ENCODE peak calls at places on chromosomes 2 and 18, in nine cellular contexts. One of them, this sample, is unnamed.

GRCh38 chr2:31980674-31981356 is 30.0 kb downstream of the MEMO1 start:
- DNase-seq in IMR-90: peak
- DNase-seq in thyroid gland: no peak
- DNase-seq in tibial nerve: no peak
- DNase-seq in cardiac fibroblast: peak
- DNase-seq in Calu3: no peak
- DNase-seq in foreskin keratinocyte: no peak
- DNase-seq in astrocyte of the spinal cord: peak
- DNase-seq in astrocyte of the cerebellum: no peak
- DNase-seq in this sample: no peak

GRCh38 chr18:42192251-42193248 is 237.5 kb downstream of the PIK3C3 start:
- DNase-seq in astrocyte of the cerebellum: no peak
- DNase-seq in IMR-90: no peak
- DNase-seq in astrocyte of the spinal cord: peak
- DNase-seq in tibial nerve: no peak
- DNase-seq in foreskin keratinocyte: peak
- DNase-seq in thyroid gland: no peak
- DNase-seq in Calu3: no peak
- DNase-seq in cardiac fibroblast: peak
- DNase-seq in this sample: no peak

GRCh38 chr18:685438-685837 is 27.0 kb downstream of the ENOSF1 start:
- DNase-seq in astrocyte of the cerebellum: no peak
- DNase-seq in IMR-90: no peak
- DNase-seq in cardiac fibroblast: no peak
- DNase-seq in tibial nerve: no peak
- DNase-seq in foreskin keratinocyte: no peak
- DNase-seq in thyroid gland: no peak
- DNase-seq in Calu3: no peak
- DNase-seq in astrocyte of the spinal cord: no peak
- DNase-seq in this sample: no peak

GRCh38 chr2:20516646-20517341 is 69.9 kb downstream of the RHOB start:
- DNase-seq in foreskin keratinocyte: no peak
- DNase-seq in astrocyte of the spinal cord: peak
- DNase-seq in IMR-90: peak
- DNase-seq in astrocyte of the cerebellum: peak
- DNase-seq in Calu3: peak
- DNase-seq in thyroid gland: peak
- DNase-seq in tibial nerve: no peak
- DNase-seq in cardiac fibroblast: no peak
- DNase-seq in this sample: peak

GRCh38 chr2:17270894-17271293 is 247.3 kb downstream of the RAD51AP2 start:
- DNase-seq in foreskin keratinocyte: no peak
- DNase-seq in IMR-90: no peak
- DNase-seq in Calu3: no peak
- DNase-seq in astrocyte of the cerebellum: no peak
- DNase-seq in cardiac fibroblast: no peak
- DNase-seq in thyroid gland: no peak
- DNase-seq in tibial nerve: no peak
- DNase-seq in astrocyte of the spinal cord: no peak
- DNase-seq in this sample: no peak

GRCh38 chr18:57755473-57756067 is 47.5 kb downstream of the ATP8B1 start:
- DNase-seq in astrocyte of the cerebellum: no peak
- DNase-seq in IMR-90: no peak
- DNase-seq in cardiac fibroblast: no peak
- DNase-seq in tibial nerve: no peak
- DNase-seq in Calu3: no peak
- DNase-seq in foreskin keratinocyte: no peak
- DNase-seq in thyroid gland: no peak
- DNase-seq in astrocyte of the spinal cord: no peak
- DNase-seq in this sample: no peak

GRCh38 chr2:170166735-170167134 is 11.2 kb upstream of the MYO3B start:
- DNase-seq in foreskin keratinocyte: no peak
- DNase-seq in cardiac fibroblast: no peak
- DNase-seq in astrocyte of the spinal cord: no peak
- DNase-seq in astrocyte of the cerebellum: no peak
- DNase-seq in IMR-90: no peak
- DNase-seq in thyroid gland: peak
- DNase-seq in tibial nerve: no peak
- DNase-seq in Calu3: no peak
- DNase-seq in this sample: no peak

GRCh38 chr2:17813015-17813741 is 3.1 kb upstream of the MSGN1 start:
- DNase-seq in cardiac fibroblast: peak
- DNase-seq in IMR-90: peak
- DNase-seq in foreskin keratinocyte: peak
- DNase-seq in Calu3: no peak
- DNase-seq in astrocyte of the cerebellum: no peak
- DNase-seq in astrocyte of the spinal cord: peak
- DNase-seq in tibial nerve: no peak
- DNase-seq in thyroid gland: no peak
- DNase-seq in this sample: no peak

GRCh38 chr2:119180891-119181290 is 22.3 kb upstream of the C1QL2 start:
- DNase-seq in astrocyte of the cerebellum: no peak
- DNase-seq in Calu3: no peak
- DNase-seq in astrocyte of the spinal cord: no peak
- DNase-seq in foreskin keratinocyte: no peak
- DNase-seq in cardiac fibroblast: no peak
- DNase-seq in thyroid gland: no peak
- DNase-seq in IMR-90: no peak
- DNase-seq in tibial nerve: no peak
- DNase-seq in this sample: no peak

GRCh38 chr18:23053756-23054457 is 81.4 kb upstream of the CABLES1 start:
- DNase-seq in astrocyte of the spinal cord: peak
- DNase-seq in tibial nerve: no peak
- DNase-seq in thyroid gland: no peak
- DNase-seq in IMR-90: peak
- DNase-seq in astrocyte of the cerebellum: peak
- DNase-seq in Calu3: peak
- DNase-seq in foreskin keratinocyte: peak
- DNase-seq in cardiac fibroblast: peak
- DNase-seq in this sample: no peak

GRCh38 chr2:100616841-100617390 is 54.1 kb downstream of the PDCL3 start:
- DNase-seq in thyroid gland: no peak
- DNase-seq in cardiac fibroblast: no peak
- DNase-seq in astrocyte of the cerebellum: no peak
- DNase-seq in IMR-90: no peak
- DNase-seq in Calu3: no peak
- DNase-seq in tibial nerve: no peak
- DNase-seq in foreskin keratinocyte: no peak
- DNase-seq in astrocyte of the spinal cord: no peak
- DNase-seq in this sample: no peak

GRCh38 chr2:25992556-25992955 is 10.3 kb upstream of the KIF3C start:
- DNase-seq in IMR-90: no peak
- DNase-seq in astrocyte of the cerebellum: no peak
- DNase-seq in Calu3: no peak
- DNase-seq in tibial nerve: no peak
- DNase-seq in astrocyte of the spinal cord: no peak
- DNase-seq in cardiac fibroblast: no peak
- DNase-seq in foreskin keratinocyte: no peak
- DNase-seq in thyroid gland: no peak
- DNase-seq in this sample: no peak
- TF ChIP-seq CTCF in IMR-90: no peak
- TF ChIP-seq CTCF in astrocyte of the cerebellum: no peak
- TF ChIP-seq CTCF in Calu3: no peak
- TF ChIP-seq CTCF in tibial nerve: no peak
- TF ChIP-seq CTCF in astrocyte of the spinal cord: no peak
- TF ChIP-seq CTCF in cardiac fibroblast: no peak
- TF ChIP-seq CTCF in foreskin keratinocyte: no peak
- TF ChIP-seq CTCF in thyroid gland: no peak
- TF ChIP-seq CTCF in this sample: no peak

DNA sequence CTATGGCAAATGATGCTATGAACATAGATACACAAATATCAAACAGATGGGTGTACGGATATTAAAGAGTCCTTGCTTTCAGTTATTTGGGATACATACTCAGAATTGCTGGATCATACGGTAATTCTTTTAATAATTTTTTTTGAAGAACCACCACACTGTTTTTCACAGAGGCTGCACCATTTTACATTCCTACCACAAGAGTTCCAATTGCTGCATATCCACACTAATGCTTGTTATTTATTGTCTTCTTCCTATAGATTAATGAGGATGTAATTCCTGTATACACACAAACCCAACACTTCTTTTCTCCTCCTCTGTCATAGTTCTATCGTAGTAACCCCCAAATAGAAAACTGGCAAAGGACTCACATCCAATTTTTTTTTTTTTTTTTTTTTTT is 21.7 kb downstream of the CD302 start:
- DNase-seq in cardiac fibroblast: no peak
- DNase-seq in astrocyte of the cerebellum: no peak
- DNase-seq in thyroid gland: no peak
- DNase-seq in astrocyte of the spinal cord: no peak
- DNase-seq in IMR-90: no peak
- DNase-seq in foreskin keratinocyte: no peak
- DNase-seq in tibial nerve: no peak
- DNase-seq in Calu3: no peak
- DNase-seq in this sample: no peak
- TF ChIP-seq CTCF in cardiac fibroblast: peak
- TF ChIP-seq CTCF in astrocyte of the cerebellum: no peak
- TF ChIP-seq CTCF in thyroid gland: no peak
- TF ChIP-seq CTCF in astrocyte of the spinal cord: peak
- TF ChIP-seq CTCF in IMR-90: peak
- TF ChIP-seq CTCF in foreskin keratinocyte: peak
- TF ChIP-seq CTCF in tibial nerve: no peak
- TF ChIP-seq CTCF in Calu3: no peak
- TF ChIP-seq CTCF in this sample: no peak

GRCh38 chr2:215550331-215550730 is 114.5 kb upstream of the FN1 start:
- DNase-seq in astrocyte of the cerebellum: no peak
- DNase-seq in foreskin keratinocyte: no peak
- DNase-seq in IMR-90: no peak
- DNase-seq in Calu3: no peak
- DNase-seq in cardiac fibroblast: no peak
- DNase-seq in thyroid gland: no peak
- DNase-seq in tibial nerve: no peak
- DNase-seq in astrocyte of the spinal cord: no peak
- DNase-seq in this sample: no peak

GRCh38 chr2:215556979-215557378 is 121.1 kb upstream of the FN1 start:
- DNase-seq in Calu3: no peak
- DNase-seq in IMR-90: peak
- DNase-seq in tibial nerve: no peak
- DNase-seq in astrocyte of the cerebellum: no peak
- DNase-seq in cardiac fibroblast: peak
- DNase-seq in thyroid gland: no peak
- DNase-seq in astrocyte of the spinal cord: no peak
- DNase-seq in foreskin keratinocyte: no peak
- DNase-seq in this sample: peak

GRCh38 chr2:215554689-215555088 is 118.8 kb upstream of the FN1 start:
- DNase-seq in thyroid gland: no peak
- DNase-seq in astrocyte of the cerebellum: no peak
- DNase-seq in foreskin keratinocyte: peak
- DNase-seq in cardiac fibroblast: peak
- DNase-seq in astrocyte of the spinal cord: peak
- DNase-seq in Calu3: no peak
- DNase-seq in tibial nerve: no peak
- DNase-seq in IMR-90: peak
- DNase-seq in this sample: no peak

GRCh38 chr2:215552144-215552580 is 116.3 kb upstream of the FN1 start:
- DNase-seq in foreskin keratinocyte: no peak
- DNase-seq in IMR-90: no peak
- DNase-seq in tibial nerve: no peak
- DNase-seq in astrocyte of the spinal cord: no peak
- DNase-seq in thyroid gland: no peak
- DNase-seq in cardiac fibroblast: no peak
- DNase-seq in astrocyte of the cerebellum: no peak
- DNase-seq in Calu3: no peak
- DNase-seq in this sample: no peak

DNA sequence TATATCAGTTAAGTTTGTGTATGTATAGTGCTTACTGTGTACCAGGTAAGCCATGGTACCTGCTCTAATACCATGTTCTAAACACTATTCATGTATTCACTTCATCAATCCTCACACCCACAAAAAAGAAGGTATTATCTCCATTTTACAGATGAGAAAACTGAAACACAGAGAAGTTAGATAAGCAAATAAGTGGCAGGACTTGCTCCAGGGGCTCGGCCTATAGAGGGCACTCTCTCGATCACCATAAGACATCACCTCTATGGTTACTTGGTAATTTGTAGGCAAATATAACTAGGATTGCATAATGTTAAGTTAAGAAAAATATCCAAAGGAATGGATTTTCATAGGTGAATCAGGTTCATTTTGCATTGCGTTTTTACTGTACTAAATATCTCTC is 118.1 kb upstream of the FN1 start:
- DNase-seq in astrocyte of the spinal cord: no peak
- DNase-seq in foreskin keratinocyte: peak
- DNase-seq in cardiac fibroblast: peak
- DNase-seq in Calu3: no peak
- DNase-seq in thyroid gland: no peak
- DNase-seq in IMR-90: no peak
- DNase-seq in tibial nerve: no peak
- DNase-seq in astrocyte of the cerebellum: no peak
- DNase-seq in this sample: no peak
- TF ChIP-seq CTCF in astrocyte of the spinal cord: peak
- TF ChIP-seq CTCF in foreskin keratinocyte: peak
- TF ChIP-seq CTCF in cardiac fibroblast: no peak
- TF ChIP-seq CTCF in Calu3: no peak
- TF ChIP-seq CTCF in thyroid gland: no peak
- TF ChIP-seq CTCF in IMR-90: no peak
- TF ChIP-seq CTCF in tibial nerve: no peak
- TF ChIP-seq CTCF in astrocyte of the cerebellum: no peak
- TF ChIP-seq CTCF in this sample: peak

DNA sequence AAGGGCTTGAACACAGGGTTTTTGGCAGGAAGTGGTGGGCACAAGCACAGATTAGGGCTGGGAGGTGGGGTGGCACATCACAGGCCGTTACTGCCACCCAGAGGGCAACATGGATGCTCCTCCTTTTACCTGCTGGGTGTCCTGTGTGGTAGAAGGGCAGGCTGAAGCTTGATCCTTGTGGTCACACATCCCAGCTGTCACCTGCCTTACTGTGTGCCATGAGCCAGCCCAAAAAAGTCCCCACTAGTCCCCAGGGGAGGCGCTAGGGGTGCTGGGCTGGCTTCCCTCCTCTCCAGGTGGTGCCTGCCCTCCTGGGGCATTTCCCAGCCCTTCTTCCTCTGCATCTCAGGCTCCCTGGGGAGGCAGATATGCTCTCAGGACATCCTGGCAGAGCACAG is 50.5 kb upstream of the ALPP start:
- DNase-seq in foreskin keratinocyte: no peak
- DNase-seq in cardiac fibroblast: no peak
- DNase-seq in Calu3: no peak
- DNase-seq in IMR-90: no peak
- DNase-seq in thyroid gland: no peak
- DNase-seq in astrocyte of the spinal cord: no peak
- DNase-seq in astrocyte of the cerebellum: no peak
- DNase-seq in tibial nerve: no peak
- DNase-seq in this sample: no peak
- TF ChIP-seq CTCF in foreskin keratinocyte: peak
- TF ChIP-seq CTCF in cardiac fibroblast: no peak
- TF ChIP-seq CTCF in Calu3: no peak
- TF ChIP-seq CTCF in IMR-90: no peak
- TF ChIP-seq CTCF in thyroid gland: no peak
- TF ChIP-seq CTCF in astrocyte of the spinal cord: no peak
- TF ChIP-seq CTCF in astrocyte of the cerebellum: no peak
- TF ChIP-seq CTCF in tibial nerve: no peak
- TF ChIP-seq CTCF in this sample: no peak

GRCh38 chr2:223618172-223619035 is 16.2 kb upstream of the SCG2 start:
- DNase-seq in foreskin keratinocyte: no peak
- DNase-seq in thyroid gland: no peak
- DNase-seq in IMR-90: no peak
- DNase-seq in astrocyte of the spinal cord: no peak
- DNase-seq in astrocyte of the cerebellum: no peak
- DNase-seq in Calu3: no peak
- DNase-seq in cardiac fibroblast: no peak
- DNase-seq in tibial nerve: no peak
- DNase-seq in this sample: no peak
- TF ChIP-seq CTCF in foreskin keratinocyte: no peak
- TF ChIP-seq CTCF in thyroid gland: no peak
- TF ChIP-seq CTCF in IMR-90: no peak
- TF ChIP-seq CTCF in astrocyte of the spinal cord: no peak
- TF ChIP-seq CTCF in astrocyte of the cerebellum: peak
- TF ChIP-seq CTCF in Calu3: no peak
- TF ChIP-seq CTCF in cardiac fibroblast: no peak
- TF ChIP-seq CTCF in tibial nerve: no peak
- TF ChIP-seq CTCF in this sample: peak